ENCODE peak calls at places on chromosomes 6 and 20, in seven cellular contexts. X is RPMI7951; Q is bronchial epithelial cell; L is activated T-cell treated with anti-CD3 and anti-CD28 coated beads, Interleukin-2, amount 50 U/mL, for 4 hours; P is smooth muscle cell of the brain vasculature; B is H4; H is effector memory CD4-positive, alpha-beta T cell. R is an unnamed sample.

GRCh38 chr20:61436674-61437279 is 184.7 kb downstream of the CDH4 start:
- DNase-seq in Q (peak), B (peak), H (no peak), L (no peak), P (peak), X (peak), R (peak)

GRCh38 chr6:160067564-160067963 is 54.1 kb upstream of the SLC22A1 start:
- DNase-seq in L (no peak), X (no peak), P (no peak), H (no peak), Q (no peak), B (no peak), R (no peak)

GRCh38 chr6:18312368-18312767 is 48.0 kb upstream of the DEK start:
- DNase-seq in Q (no peak), L (no peak), H (no peak), X (no peak), B (no peak), P (no peak), R (no peak)

GRCh38 chr20:32142991-32143390 is 33.5 kb downstream of the TM9SF4 start:
- DNase-seq in X (no peak), B (no peak), P (no peak), Q (no peak), L (no peak), H (no peak), R (no peak)

GRCh38 chr20:46558511-46558959 is 8.1 kb upstream of the OCSTAMP start:
- DNase-seq in X (peak), B (peak), Q (peak), L (no peak), P (peak), H (no peak), R (peak)

GRCh38 chr6:766625-767024 is 73.7 kb upstream of the EXOC2 start:
- DNase-seq in L (no peak), Q (no peak), H (no peak), X (peak), P (no peak), B (no peak), R (no peak)

GRCh38 chr6:101069191-101069795 is 188.2 kb upstream of the ASCC3 start:
- DNase-seq in X (no peak), B (no peak), P (no peak), Q (peak), L (no peak), H (no peak), R (no peak)

GRCh38 chr6:2858678-2859324 is 17.1 kb upstream of the SERPINB1 start:
- DNase-seq in B (no peak), L (peak), H (peak), P (no peak), Q (no peak), X (peak), R (no peak)

GRCh38 chr20:47951521-47951951 is 166.3 kb upstream of the SULF2 start:
- DNase-seq in B (no peak), P (no peak), X (peak), L (no peak), Q (peak), H (no peak), R (no peak)

GRCh38 chr6:121652726-121653623 is 217.5 kb downstream of the GJA1 start:
- DNase-seq in P (no peak), H (no peak), L (no peak), Q (peak), B (peak), X (peak), R (peak)

GRCh38 chr20:54167909-54168872 is 5.6 kb downstream of the CYP24A1 start:
- DNase-seq in P (no peak), H (no peak), B (no peak), X (peak), Q (peak), L (no peak), R (no peak)

GRCh38 chr6:130945401-130945919 is 117.6 kb downstream of the EPB41L2 start:
- DNase-seq in B (no peak), H (no peak), P (no peak), Q (peak), L (no peak), X (peak), R (peak)

GRCh38 chr6:111602481-111603404 is 2.9 kb downstream of the TRAF3IP2 start:
- DNase-seq in X (peak), Q (no peak), B (peak), L (no peak), H (no peak), P (peak), R (no peak)

GRCh38 chr6:167573461-167574215 is 248.8 kb downstream of the TTLL2 start:
- DNase-seq in X (no peak), Q (no peak), L (no peak), B (no peak), P (no peak), H (no peak), R (no peak)

GRCh38 chr6:87698618-87699017 is 3.4 kb downstream of the AKIRIN2 start:
- DNase-seq in B (no peak), L (no peak), P (no peak), Q (peak), H (no peak), X (peak), R (no peak)

GRCh38 chr6:26556263-26557070 is 18.3 kb downstream of the HMGN4 start:
- DNase-seq in H (no peak), L (peak), P (no peak), B (peak), Q (peak), X (peak), R (peak)

GRCh38 chr6:79762370-79762769 is 131.2 kb downstream of the SH3BGRL2 start:
- DNase-seq in B (peak), P (no peak), L (no peak), X (no peak), H (no peak), Q (peak), R (no peak)

GRCh38 chr6:1630771-1631217 is 21.1 kb downstream of the FOXC1 start:
- DNase-seq in B (peak), L (no peak), Q (no peak), P (no peak), H (no peak), X (peak), R (no peak)